ENCODE peak calls at places on chromosomes 13 and 19, in seven cellular contexts. Q, J, B, Z, X, R and K are unnamed samples.
A peak's percentile ranks its signal among the peaks of the same experiment; 100 is the strongest.

GRCh38 chr19:56155124-56155687 is 14.1 kb downstream of the ZNF444 start:
- DNase-seq in Z (no peak), B (no peak), X (no peak), J (no peak), Q (no peak), R (peak; percentile 75), K (peak; percentile 41)

GRCh38 chr13:95564091-95564490 is 11.6 kb downstream of the CLDN10 start:
- DNase-seq in Z (no peak), R (no peak), J (no peak), X (no peak), B (no peak), Q (no peak), K (no peak)

GRCh38 chr13:87259479-87260083 is 411.6 kb upstream of the SLITRK5 start:
- DNase-seq in B (peak; percentile 24), J (no peak), X (no peak), Z (no peak), R (peak; percentile 76), Q (no peak), K (no peak)

GRCh38 chr19:10653482-10653731 is 739 bp upstream of the ILF3 start:
- DNase-seq in Q (no peak), Z (no peak), R (no peak), B (no peak), X (no peak), J (no peak), K (no peak)

GRCh38 chr19:3029070-3029923 is at the start of gene TLE2:
- DNase-seq in J (no peak), B (peak; percentile 39), X (no peak), Q (peak; percentile 35), R (no peak), Z (no peak), K (no peak)

GRCh38 chr13:77697208-77698103 is at the start of gene SLAIN1:
- DNase-seq in Z (peak; percentile 5), X (peak; percentile 82), R (peak; percentile 96), B (peak; percentile 92), J (peak; percentile 65), Q (peak; percentile 81), K (peak; percentile 61)

GRCh38 chr13:113307491-113307890 is 10.5 kb downstream of the LAMP1 start:
- DNase-seq in B (no peak), Q (no peak), R (no peak), Z (peak; percentile 57), J (no peak), X (no peak), K (no peak)

GRCh38 chr19:36604656-36605100 is 435 bp upstream of the ZNF382 start:
- DNase-seq in B (peak; percentile 70), J (peak; percentile 75), X (peak; percentile 66), Z (peak; percentile 40), R (peak; percentile 27), Q (peak; percentile 68), K (no peak)

GRCh38 chr13:36915106-36915505 is 4.9 kb downstream of the SMAD9 start:
- DNase-seq in Z (no peak), X (no peak), R (no peak), J (no peak), Q (no peak), B (no peak), K (no peak)

GRCh38 chr19:45161715-45162463 is 1.1 kb upstream of the NKPD1 start:
- DNase-seq in Z (peak; percentile 28), J (no peak), Q (peak; percentile 45), B (peak; percentile 80), X (peak; percentile 22), R (peak; percentile 80), K (no peak)

GRCh38 chr13:51934461-51935087 is 72.8 kb downstream of the CCDC70 start:
- DNase-seq in X (no peak), J (no peak), B (no peak), R (peak; percentile 43), Z (no peak), Q (no peak), K (no peak)

GRCh38 chr19:16420781-16421386 is 50.9 kb downstream of the EPS15L1 start:
- DNase-seq in Q (no peak), Z (no peak), R (peak; percentile 50), X (peak; percentile 77), B (peak; percentile 95), J (no peak), K (no peak)

GRCh38 chr13:36341718-36342117 is 4.5 kb downstream of the SPART start:
- DNase-seq in R (no peak), J (no peak), Z (peak; percentile 51), B (no peak), X (no peak), Q (no peak), K (no peak)

GRCh38 chr13:80030491-80030890 is 310.4 kb downstream of the SPRY2 start:
- DNase-seq in J (no peak), B (no peak), X (peak; percentile 30), Z (no peak), R (no peak), Q (no peak), K (no peak)

GRCh38 chr19:1147934-1148549 is 26.0 kb downstream of the SBNO2 start:
- DNase-seq in B (no peak), J (no peak), R (no peak), X (no peak), Q (no peak), Z (no peak), K (no peak)

GRCh38 chr13:39675904-39676303 is 20.4 kb downstream of the COG6 start:
- DNase-seq in B (no peak), Z (no peak), R (no peak), Q (no peak), J (no peak), X (no peak), K (no peak)

GRCh38 chr19:47109541-47110375 is 3.8 kb downstream of the ZC3H4 start:
- DNase-seq in X (no peak), R (no peak), B (no peak), J (no peak), Z (peak; percentile 49), Q (no peak), K (no peak)

GRCh38 chr19:45440873-45441654 is 17.3 kb upstream of the ERCC1 start:
- DNase-seq in R (peak; percentile 72), X (no peak), Z (peak; percentile 57), Q (no peak), B (peak; percentile 58), J (no peak), K (no peak)

GRCh38 chr13:59176775-59177174 is 987.0 kb downstream of the DIAPH3 start:
- DNase-seq in Q (no peak), J (no peak), Z (no peak), R (peak; percentile 30), X (no peak), B (no peak), K (no peak)

GRCh38 chr19:54473983-54474382 is 887 bp upstream of the CDC42EP5 start:
- DNase-seq in X (no peak), R (no peak), J (no peak), Q (no peak), B (no peak), Z (no peak), K (no peak)

GRCh38 chr13:23427342-23428182 is 5.9 kb downstream of the SACS start:
- DNase-seq in R (no peak), B (no peak), Q (no peak), X (peak; percentile 13), J (no peak), Z (peak; percentile 97), K (no peak)

GRCh38 chr19:32303193-32303592 is 42.2 kb upstream of the ZNF507 start:
- DNase-seq in J (no peak), R (no peak), Z (no peak), Q (no peak), B (no peak), X (no peak), K (no peak)

GRCh38 chr19:58261968-58262921 is 16.5 kb upstream of the ZNF8 start:
- DNase-seq in Q (no peak), Z (no peak), X (no peak), J (no peak), B (no peak), R (no peak), K (no peak)

GRCh38 chr13:21037656-21038055 is 23.7 kb downstream of the LATS2 start:
- DNase-seq in X (no peak), Z (no peak), R (peak; percentile 22), Q (no peak), B (no peak), J (no peak), K (no peak)

DNA sequence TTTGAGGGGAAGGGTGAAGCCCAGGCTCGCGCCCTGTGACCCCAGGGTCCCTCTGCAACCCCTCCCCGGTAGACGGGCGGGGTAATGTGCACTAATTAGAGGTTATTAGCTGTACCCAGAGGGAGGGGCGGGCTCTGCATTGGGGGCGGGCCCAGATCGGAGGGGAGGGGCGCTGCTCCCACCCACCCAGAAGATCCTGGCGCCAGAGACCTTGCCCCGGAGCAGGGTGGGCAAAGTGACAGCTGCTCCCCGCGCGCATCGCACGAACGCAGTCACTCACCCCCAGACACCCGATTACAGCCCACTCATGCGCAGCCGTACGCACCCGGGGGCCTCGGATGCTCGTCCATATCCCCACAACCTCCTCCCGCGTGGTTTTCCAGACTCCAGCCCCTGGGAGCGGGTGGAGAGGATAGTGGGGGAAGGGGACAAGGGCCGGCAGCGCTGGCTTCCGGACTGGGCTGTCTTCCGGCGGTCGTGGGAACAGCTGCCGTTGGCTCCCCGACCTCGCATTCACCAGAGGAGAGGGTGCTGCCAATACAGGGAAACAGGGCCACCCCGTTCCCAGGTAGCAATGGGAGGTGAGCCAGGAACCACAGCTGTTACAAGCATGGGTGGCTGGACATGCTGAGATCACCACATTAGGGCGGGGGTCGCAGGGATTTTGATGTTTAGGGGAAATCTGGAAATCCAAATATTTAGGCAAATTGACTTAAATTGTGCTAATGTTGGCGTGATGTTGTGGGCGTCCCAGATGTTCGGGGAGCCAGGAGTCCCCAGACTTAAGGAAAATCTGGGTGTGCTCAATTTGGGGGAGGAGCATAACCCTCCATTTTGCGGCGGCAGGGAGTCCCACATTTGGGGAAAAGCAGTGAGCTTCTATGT is 2.9 kb upstream of the HOOK2 start:
- DNase-seq in J (no peak), B (peak; percentile 73), X (peak; percentile 86), Q (peak; percentile 82), R (peak; percentile 63), Z (peak; percentile 75), K (no peak)
- H3K27ac ChIP-seq in J (peak overlapping the region; percentile 57), B (peak overlapping the region; percentile 32), X (peak overlapping the region; percentile 96), Q (peak overlapping the region; percentile 88), R (no peak overlapping the region), Z (peak overlapping the region; percentile 82), K (no peak overlapping the region)

GRCh38 chr13:100339411-100339935 is 249.1 kb downstream of the GGACT start:
- DNase-seq in Z (no peak), J (no peak), X (no peak), B (no peak), Q (no peak), R (no peak), K (no peak)
- H3K4me1 ChIP-seq in Z (no peaks in the 10 kb centered on the region), J (peaks cover 6% of the 10 kb centered on the region), X (no peaks in the 10 kb centered on the region), B (no peaks in the 10 kb centered on the region), Q (no peaks in the 10 kb centered on the region), R (no peaks in the 10 kb centered on the region), K (no peaks in the 10 kb centered on the region)

DNA sequence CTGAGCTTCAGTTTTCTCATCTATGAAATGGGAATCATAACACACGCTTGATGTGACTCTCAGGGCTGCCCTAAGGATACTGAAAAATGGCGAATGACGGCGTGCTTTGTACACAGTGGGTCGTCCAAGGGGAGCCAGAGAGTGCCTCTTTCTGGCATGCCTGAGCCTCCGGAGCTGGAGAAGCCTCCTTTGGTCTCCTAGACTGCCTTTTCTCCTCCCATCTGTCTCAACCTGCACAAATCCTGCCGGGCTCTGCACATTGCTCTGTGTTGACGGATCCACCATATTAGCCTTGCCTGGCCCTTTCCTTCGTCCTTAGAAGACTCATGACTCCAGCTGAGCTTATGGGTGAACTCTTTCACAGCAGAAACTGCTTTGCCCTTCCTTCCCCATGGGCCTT is 220.9 kb downstream of the TSHZ3 start:
- DNase-seq in Z (no peak), R (no peak), Q (no peak), J (no peak), X (no peak), B (no peak), K (no peak)
- H3K27ac ChIP-seq in Z (peak overlapping the region; percentile 84), R (no peak overlapping the region), Q (no peak overlapping the region), J (no peak overlapping the region), X (no peak overlapping the region), B (no peak overlapping the region), K (no peak overlapping the region)

GRCh38 chr19:38676023-38676877 is 28.8 kb downstream of the ACTN4 start:
- DNase-seq in J (no peak), Q (no peak), Z (peak; percentile 78), R (no peak), X (peak; percentile 52), B (no peak), K (no peak)
- H3K4me1 ChIP-seq in J (peaks cover 22% of the 10 kb centered on the region), Q (peaks cover 91% of the 10 kb centered on the region), Z (peaks cover 53% of the 10 kb centered on the region), R (peaks cover 2% of the 10 kb centered on the region), X (peaks cover 85% of the 10 kb centered on the region), B (peaks cover 36% of the 10 kb centered on the region), K (peaks cover 3% of the 10 kb centered on the region)